ENCODE peak calls at places on chromosome 3, in nine cellular contexts. S is caudate nucleus; N is CD8-positive, alpha-beta T cell; V is mesendoderm; A is body of pancreas; F is SJSA1; Z is Panc1; W is CD4-positive, alpha-beta T cell; R is RWPE2. D is an unnamed sample.

GRCh38 chr3:111684640-111685039 is 89.5 kb upstream of the ZBED2 start:
- DNase-seq in S (no peak), N (no peak), V (peak), A (no peak), F (no peak), Z (no peak), W (no peak), R (no peak), D (no peak)

GRCh38 chr3:73036694-73037368 is 24.6 kb upstream of the EBLN2 start:
- DNase-seq in S (no peak), N (no peak), V (no peak), A (no peak), F (no peak), Z (no peak), W (no peak), R (no peak), D (no peak)

GRCh38 chr3:49673131-49673714 is 928 bp upstream of the APEH start:
- DNase-seq in S (no peak), N (no peak), V (peak), A (no peak), F (no peak), Z (no peak), W (no peak), R (no peak), D (peak)

GRCh38 chr3:42085641-42086376 is 5.3 kb upstream of the TRAK1 start:
- DNase-seq in S (no peak), N (no peak), V (no peak), A (no peak), F (no peak), Z (no peak), W (no peak), R (no peak), D (no peak)

GRCh38 chr3:58188173-58188564 is 22.6 kb downstream of the DNASE1L3 start:
- DNase-seq in S (no peak), N (no peak), V (peak), A (no peak), F (no peak), Z (no peak), W (no peak), R (no peak), D (peak)

GRCh38 chr3:141796436-141797166 is 33.4 kb downstream of the GRK7 start:
- DNase-seq in S (no peak), N (peak), V (peak), A (peak), F (no peak), Z (no peak), W (peak), R (no peak), D (no peak)

GRCh38 chr3:106773795-106774194 is 603.4 kb upstream of the CCDC54 start:
- DNase-seq in S (no peak), N (no peak), V (no peak), A (no peak), F (no peak), Z (no peak), W (no peak), R (no peak), D (no peak)

GRCh38 chr3:148723591-148723990 is 25.9 kb downstream of the AGTR1 start:
- DNase-seq in S (no peak), N (no peak), V (peak), A (no peak), F (no peak), Z (no peak), W (no peak), R (no peak), D (no peak)

GRCh38 chr3:48634661-48635221 is 520 bp downstream of the SLC26A6 start:
- DNase-seq in S (no peak), N (peak), V (peak), A (peak), F (peak), Z (no peak), W (no peak), R (peak), D (no peak)

GRCh38 chr3:44337253-44337652 is 1.3 kb upstream of the TCAIM start:
- DNase-seq in S (no peak), N (no peak), V (peak), A (no peak), F (no peak), Z (no peak), W (no peak), R (no peak), D (no peak)

GRCh38 chr3:39409514-39410136 is 3.1 kb downstream of the RPSA start:
- DNase-seq in S (no peak), N (no peak), V (no peak), A (no peak), F (no peak), Z (no peak), W (no peak), R (no peak), D (no peak)

GRCh38 chr3:188788621-188789081 is 383.1 kb upstream of the TPRG1 start:
- DNase-seq in S (no peak), N (peak), V (peak), A (no peak), F (peak), Z (no peak), W (peak), R (no peak), D (no peak)

GRCh38 chr3:187292186-187292585 is 649 bp upstream of the MASP1 start:
- DNase-seq in S (no peak), N (no peak), V (no peak), A (no peak), F (no peak), Z (no peak), W (no peak), R (no peak), D (no peak)

GRCh38 chr3:179943097-179943880 is 93.4 kb downstream of the PEX5L start:
- DNase-seq in S (peak), N (no peak), V (no peak), A (no peak), F (no peak), Z (no peak), W (no peak), R (no peak), D (no peak)

GRCh38 chr3:196712514-196713413 is 587 bp downstream of the PIGX start:
- DNase-seq in S (peak), N (peak), V (peak), A (peak), F (peak), Z (no peak), W (peak), R (peak), D (no peak)

GRCh38 chr3:136189859-136190617 is 6.1 kb downstream of the MSL2 start:
- DNase-seq in S (no peak), N (no peak), V (no peak), A (no peak), F (no peak), Z (no peak), W (no peak), R (no peak), D (no peak)

GRCh38 chr3:136186850-136187249 is 9.3 kb downstream of the MSL2 start:
- DNase-seq in S (no peak), N (no peak), V (no peak), A (no peak), F (no peak), Z (no peak), W (no peak), R (no peak), D (no peak)

GRCh38 chr3:136189043-136189442 is 7.1 kb downstream of the MSL2 start:
- DNase-seq in S (no peak), N (no peak), V (no peak), A (no peak), F (no peak), Z (no peak), W (no peak), R (no peak), D (no peak)

GRCh38 chr3:136186330-136186729 is 9.8 kb downstream of the MSL2 start:
- DNase-seq in S (no peak), N (no peak), V (no peak), A (peak), F (no peak), Z (no peak), W (peak), R (no peak), D (no peak)

GRCh38 chr3:136187868-136188267 is 8.3 kb downstream of the MSL2 start:
- DNase-seq in S (no peak), N (no peak), V (no peak), A (no peak), F (no peak), Z (no peak), W (no peak), R (no peak), D (no peak)
- H3K27ac ChIP-seq in S (no peak), N (no peak), V (no peak), A (no peak), F (no peak), Z (no peak), W (no peak), R (peak), D (no peak)

DNA sequence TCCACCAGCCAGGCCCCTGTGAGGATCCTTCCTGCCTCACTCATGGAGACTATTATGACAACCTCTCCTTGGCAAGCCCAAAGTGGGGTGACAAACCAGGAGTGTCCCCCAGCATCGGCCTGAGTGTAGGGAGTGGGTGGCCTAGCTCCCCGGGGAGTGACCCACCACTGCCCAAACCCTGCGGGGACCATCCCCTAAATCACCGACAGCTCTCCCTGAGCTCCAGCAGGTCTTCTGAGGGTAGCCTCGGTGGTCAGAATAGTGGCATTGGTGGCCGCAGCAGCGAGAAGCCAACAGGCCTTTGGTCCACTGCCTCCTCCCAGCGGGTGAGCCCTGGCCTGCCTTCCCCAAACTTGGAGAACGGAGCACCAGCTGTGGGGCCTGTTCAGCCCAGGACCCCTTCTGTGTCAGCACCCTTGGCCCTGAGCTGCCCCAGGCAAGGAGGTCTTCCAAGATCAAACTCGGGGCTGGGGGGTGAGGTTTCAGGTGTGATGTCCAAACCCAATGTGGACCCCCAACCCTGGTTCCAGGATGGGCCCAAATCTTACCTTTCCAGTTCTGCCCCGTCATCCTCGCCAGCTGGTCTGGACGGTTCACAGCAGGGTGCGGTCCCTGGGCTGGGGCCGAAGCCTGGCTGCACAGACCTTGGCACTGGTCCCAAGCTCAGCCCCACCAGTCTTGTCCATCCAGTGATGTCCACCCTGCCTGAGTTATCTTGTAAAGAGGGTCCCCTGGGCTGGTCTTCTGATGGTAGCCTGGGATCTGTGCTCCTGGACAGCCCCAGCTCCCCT is 1.0 kb downstream of the LIMD1 start:
- DNase-seq in S (no peak), N (no peak), V (no peak), A (peak), F (no peak), Z (no peak), W (no peak), R (no peak), D (peak)
- H3K27ac ChIP-seq in S (no peak), N (no peak), V (no peak), A (peak), F (no peak), Z (peak), W (no peak), R (peak), D (no peak)

GRCh38 chr3:159897331-159898075 is 91.1 kb upstream of the IL12A start:
- DNase-seq in S (no peak), N (no peak), V (no peak), A (no peak), F (no peak), Z (no peak), W (no peak), R (no peak), D (no peak)

GRCh38 chr3:159899198-159899597 is 89.4 kb upstream of the IL12A start:
- DNase-seq in S (no peak), N (no peak), V (no peak), A (no peak), F (no peak), Z (no peak), W (no peak), R (no peak), D (no peak)

GRCh38 chr3:159895430-159895829 is 93.2 kb upstream of the IL12A start:
- DNase-seq in S (no peak), N (no peak), V (no peak), A (no peak), F (no peak), Z (no peak), W (no peak), R (no peak), D (no peak)

GRCh38 chr3:159896543-159896942 is 92.1 kb upstream of the IL12A start:
- DNase-seq in S (no peak), N (no peak), V (no peak), A (no peak), F (no peak), Z (no peak), W (no peak), R (no peak), D (no peak)

DNA sequence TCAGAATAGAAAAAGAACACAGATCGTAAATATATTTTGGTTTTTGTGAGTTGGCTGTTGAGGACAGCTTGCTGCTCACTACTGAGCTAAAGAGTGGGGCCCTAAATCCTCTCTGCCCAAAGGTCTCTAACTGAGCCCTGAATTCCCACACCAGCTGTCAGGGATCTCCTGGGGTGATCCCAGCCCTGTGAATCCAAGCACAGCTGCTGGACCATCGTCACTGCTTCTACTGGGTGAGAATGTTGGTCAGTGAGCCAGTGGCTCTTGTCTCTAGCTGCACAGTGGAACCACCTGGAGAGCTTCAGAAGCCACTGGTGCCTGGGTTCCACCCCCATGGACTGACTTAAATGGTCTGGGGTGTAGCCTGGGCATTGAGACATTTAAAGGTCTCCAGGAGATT is 90.5 kb upstream of the IL12A start:
- DNase-seq in S (no peak), N (no peak), V (no peak), A (no peak), F (no peak), Z (no peak), W (no peak), R (no peak), D (no peak)
- H3K27ac ChIP-seq in S (peak), N (no peak), V (no peak), A (no peak), F (no peak), Z (no peak), W (no peak), R (no peak), D (no peak)

DNA sequence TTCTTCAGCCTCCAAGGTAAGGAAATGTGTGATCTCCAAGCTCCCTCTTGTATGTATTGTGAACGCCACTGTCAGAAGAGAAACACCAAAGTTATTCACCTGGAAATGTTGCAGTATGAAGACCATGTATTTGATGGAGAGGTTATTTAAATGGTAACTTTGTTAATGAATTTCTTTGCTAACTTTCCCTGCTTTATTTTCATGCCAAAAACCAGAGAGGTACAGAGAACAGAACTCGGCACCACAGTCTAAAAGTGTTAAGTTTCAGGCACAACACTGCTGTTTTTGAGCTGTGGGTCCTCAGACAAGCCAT is 73.1 kb upstream of the TNFSF10 start:
- DNase-seq in S (no peak), N (no peak), V (no peak), A (no peak), F (no peak), Z (no peak), W (no peak), R (no peak), D (no peak)
- H3K27ac ChIP-seq in S (no peak), N (no peak), V (no peak), A (peak), F (peak), Z (peak), W (no peak), R (no peak), D (no peak)

DNA sequence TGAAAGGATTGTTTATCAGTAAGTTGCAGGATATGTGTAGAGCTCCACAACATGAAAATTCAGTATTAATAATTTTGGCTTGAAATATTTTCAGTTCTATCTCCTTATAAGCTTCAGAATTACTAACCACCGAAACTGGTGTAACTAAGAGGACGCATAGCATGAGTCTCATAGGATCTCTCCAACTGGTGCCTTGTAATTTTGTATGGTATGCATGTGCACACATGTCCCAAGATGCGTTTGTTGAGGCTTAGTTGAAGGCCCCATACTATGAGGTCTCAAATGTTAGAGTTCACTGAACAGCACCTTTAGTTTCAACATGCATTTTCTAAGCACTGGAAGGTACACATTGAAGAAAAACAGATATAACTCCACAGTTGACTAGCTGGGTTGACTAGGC is 195.4 kb downstream of the TP63 start:
- DNase-seq in S (no peak), N (no peak), V (no peak), A (no peak), F (no peak), Z (no peak), W (no peak), R (no peak), D (no peak)
- H3K27ac ChIP-seq in S (no peak), N (no peak), V (no peak), A (no peak), F (no peak), Z (no peak), W (no peak), R (peak), D (no peak)

GRCh38 chr3:11610700-11611099 is 33.0 kb downstream of the VGLL4 start:
- DNase-seq in S (no peak), N (no peak), V (no peak), A (no peak), F (no peak), Z (no peak), W (no peak), R (no peak), D (no peak)
- H3K27ac ChIP-seq in S (no peak), N (no peak), V (no peak), A (no peak), F (peak), Z (peak), W (no peak), R (no peak), D (no peak)

GRCh38 chr3:71930056-71930991 is 145.4 kb upstream of the PROK2 start:
- DNase-seq in S (peak), N (no peak), V (peak), A (no peak), F (no peak), Z (no peak), W (no peak), R (no peak), D (no peak)

GRCh38 chr3:71928215-71928614 is 143.3 kb upstream of the PROK2 start:
- DNase-seq in S (no peak), N (no peak), V (no peak), A (no peak), F (no peak), Z (no peak), W (no peak), R (no peak), D (no peak)

GRCh38 chr3:71926242-71926560 is 141.3 kb upstream of the PROK2 start:
- DNase-seq in S (no peak), N (no peak), V (peak), A (peak), F (no peak), Z (no peak), W (no peak), R (no peak), D (no peak)

GRCh38 chr3:71926690-71927089 is 141.7 kb upstream of the PROK2 start:
- DNase-seq in S (no peak), N (no peak), V (peak), A (no peak), F (no peak), Z (no peak), W (no peak), R (no peak), D (no peak)

DNA sequence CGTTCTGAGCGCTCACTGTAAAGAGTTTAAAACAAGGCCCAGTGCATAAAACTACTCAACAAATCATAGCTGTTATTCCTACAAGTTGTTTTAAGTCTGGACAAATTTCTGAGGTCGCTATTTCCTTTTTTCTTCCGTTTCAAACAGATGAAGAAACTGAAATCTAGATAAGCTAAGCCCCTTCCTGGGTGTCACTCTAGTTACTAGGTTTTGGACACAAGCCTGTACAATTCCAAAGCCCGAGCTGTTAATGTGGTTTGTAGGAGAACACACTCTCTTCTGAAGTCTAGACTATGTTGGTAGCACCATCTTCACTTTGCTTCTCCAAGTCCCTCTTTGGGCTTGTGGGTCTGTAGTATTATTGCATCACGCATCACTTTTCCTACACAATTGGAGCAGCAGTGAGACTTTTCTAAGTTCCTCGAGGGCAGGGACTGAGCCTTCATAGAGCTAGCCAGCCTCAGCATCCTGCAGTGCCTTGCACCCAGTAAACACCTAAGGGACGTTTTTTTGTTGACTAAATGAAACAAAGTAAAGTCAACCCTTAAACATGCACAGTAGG is 142.6 kb upstream of the PROK2 start:
- DNase-seq in S (no peak), N (no peak), V (no peak), A (no peak), F (no peak), Z (no peak), W (no peak), R (no peak), D (no peak)
- H3K27ac ChIP-seq in S (no peak), N (no peak), V (no peak), A (no peak), F (no peak), Z (no peak), W (no peak), R (no peak), D (no peak)

DNA sequence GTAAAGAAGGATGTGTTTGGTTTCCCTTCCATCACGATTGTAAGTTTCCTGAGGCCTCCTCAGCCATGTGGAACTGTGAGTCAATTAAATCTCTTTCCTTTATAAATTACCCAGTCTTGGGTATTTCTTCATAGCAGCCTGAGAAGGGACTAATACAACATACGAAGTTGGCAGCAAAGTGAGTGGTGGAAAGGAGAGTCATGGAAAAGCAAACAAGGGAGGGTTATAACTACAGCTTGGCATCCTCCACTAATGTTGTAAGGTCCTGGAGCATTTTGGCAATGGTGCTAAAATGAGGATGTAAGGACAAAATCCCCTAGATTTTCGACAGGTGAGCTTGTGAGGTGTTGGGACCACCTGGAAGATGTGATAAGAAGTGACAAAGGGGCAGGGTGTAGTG is 5.8 kb upstream of the TMEM41A start:
- DNase-seq in S (no peak), N (no peak), V (no peak), A (peak), F (no peak), Z (no peak), W (no peak), R (no peak), D (peak)
- H3K27ac ChIP-seq in S (no peak), N (no peak), V (no peak), A (no peak), F (no peak), Z (no peak), W (no peak), R (no peak), D (no peak)